ENCODE peak calls at places on chromosomes 5 and 9, in seven cellular contexts. R, O, L, Q, M, Z and Y are unnamed samples.

GRCh38 chr9:114092336-114092735 is 6.8 kb downstream of the KIF12 start:
- DNase-seq in R (no peak), O (peak; percentile 46), L (no peak), Q (no peak), M (no peak), Z (no peak), Y (no peak)

GRCh38 chr9:37395663-37396062 is 26.8 kb upstream of the GRHPR start:
- DNase-seq in R (no peak), O (no peak), L (no peak), Q (no peak), M (no peak), Z (no peak), Y (no peak)

GRCh38 chr5:105945203-105945972 is 1725.3 kb downstream of the EFNA5 start:
- DNase-seq in R (no peak), O (no peak), L (no peak), Q (no peak), M (no peak), Z (no peak), Y (no peak)

GRCh38 chr5:6552612-6553011 is 80.2 kb downstream of the NSUN2 start:
- DNase-seq in R (no peak), O (no peak), L (no peak), Q (no peak), M (peak; percentile 69), Z (no peak), Y (no peak)

GRCh38 chr9:115413766-115414382 is 295.9 kb upstream of the TNC start:
- DNase-seq in R (no peak), O (no peak), L (no peak), Q (no peak), M (no peak), Z (no peak), Y (no peak)

GRCh38 chr9:37913480-37914153 is 9.7 kb upstream of the SLC25A51 start:
- DNase-seq in R (peak; percentile 53), O (peak; percentile 83), L (peak; percentile 65), Q (peak; percentile 67), M (peak; percentile 88), Z (peak; percentile 69), Y (peak; percentile 85)

GRCh38 chr5:160240350-160240749 is 11.0 kb downstream of the FABP6 start:
- DNase-seq in R (no peak), O (no peak), L (no peak), Q (no peak), M (no peak), Z (no peak), Y (no peak)

GRCh38 chr5:96868603-96869371 is 7.5 kb upstream of the ERAP2 start:
- DNase-seq in R (peak; percentile 69), O (no peak), L (peak; percentile 31), Q (no peak), M (no peak), Z (peak; percentile 37), Y (no peak)

GRCh38 chr5:1769752-1770442 is 29.7 kb downstream of the MRPL36 start:
- DNase-seq in R (no peak), O (no peak), L (no peak), Q (no peak), M (peak; percentile 59), Z (no peak), Y (no peak)

GRCh38 chr5:69211200-69211599 is 21.8 kb downstream of the CENPH start:
- DNase-seq in R (no peak), O (no peak), L (no peak), Q (no peak), M (no peak), Z (no peak), Y (no peak)

GRCh38 chr9:129889936-129890717 is 54.9 kb downstream of the USP20 start:
- DNase-seq in R (no peak), O (peak; percentile 66), L (peak; percentile 81), Q (peak; percentile 52), M (no peak), Z (no peak), Y (peak; percentile 47)

GRCh38 chr9:96067004-96067403 is 191.5 kb downstream of the ERCC6L2 start:
- DNase-seq in R (no peak), O (no peak), L (no peak), Q (no peak), M (no peak), Z (no peak), Y (no peak)

GRCh38 chr5:56961746-56962145 is 9.8 kb upstream of the MIER3 start:
- DNase-seq in R (no peak), O (no peak), L (no peak), Q (no peak), M (no peak), Z (no peak), Y (no peak)
- H3K27me3 ChIP-seq in R (peaks cover 23% of the 10 kb centered on the region), O (no peaks in the 10 kb centered on the region), L (no peaks in the 10 kb centered on the region), Q (peaks cover 4% of the 10 kb centered on the region), M (no peaks in the 10 kb centered on the region), Z (no peaks in the 10 kb centered on the region), Y (peaks cover 39% of the 10 kb centered on the region)

GRCh38 chr5:10261065-10261464 is 11.0 kb downstream of the CCT5 start:
- DNase-seq in R (no peak), O (no peak), L (no peak), Q (no peak), M (no peak), Z (no peak), Y (no peak)
- H3K4me1 ChIP-seq in R (no peaks in the 10 kb centered on the region), O (no peaks in the 10 kb centered on the region), L (no peaks in the 10 kb centered on the region), Q (no peaks in the 10 kb centered on the region), M (no peaks in the 10 kb centered on the region), Z (peaks cover 2% of the 10 kb centered on the region), Y (no peaks in the 10 kb centered on the region)

DNA sequence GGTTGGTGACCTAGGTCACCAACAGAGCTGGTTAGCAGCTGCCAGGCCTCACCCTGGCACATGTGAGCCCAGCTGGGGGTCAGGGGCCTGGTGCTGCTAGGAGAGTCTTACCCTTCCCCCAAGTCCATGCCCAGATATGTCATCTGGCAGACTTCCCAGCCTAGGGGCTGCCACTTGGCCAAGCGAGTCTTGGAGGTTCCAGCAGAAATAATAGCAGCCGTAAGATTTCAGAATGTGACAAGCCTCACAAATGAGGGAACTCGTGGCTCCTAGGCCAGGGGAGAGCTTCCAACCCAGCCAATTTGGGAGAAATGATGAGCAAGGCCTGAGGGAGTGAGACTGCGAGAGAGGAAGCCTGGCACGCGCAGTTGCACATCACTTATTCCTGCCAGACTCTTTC is 11.1 kb downstream of the URM1 start:
- DNase-seq in R (no peak), O (no peak), L (no peak), Q (no peak), M (no peak), Z (no peak), Y (no peak)
- H3K27me3 ChIP-seq in R (no peaks in the 10 kb centered on the region), O (no peaks in the 10 kb centered on the region), L (no peaks in the 10 kb centered on the region), Q (no peaks in the 10 kb centered on the region), M (no peaks in the 10 kb centered on the region), Z (no peaks in the 10 kb centered on the region), Y (no peaks in the 10 kb centered on the region)

GRCh38 chr5:16853511-16853910 is 82.6 kb downstream of the MYO10 start:
- DNase-seq in R (no peak), O (no peak), L (no peak), Q (no peak), M (no peak), Z (no peak), Y (no peak)
- H3K4me1 ChIP-seq in R (peaks cover 7% of the 10 kb centered on the region), O (peaks cover 7% of the 10 kb centered on the region), L (no peaks in the 10 kb centered on the region), Q (no peaks in the 10 kb centered on the region), M (no peaks in the 10 kb centered on the region), Z (no peaks in the 10 kb centered on the region), Y (peaks cover 33% of the 10 kb centered on the region)